ENCODE peak calls at places on chromosomes 4 and X, in ten cellular contexts. A, Y, L, F, V, E, H, D, P and T are unnamed samples.

GRCh38 chrX:13440166-13440565 is 120.3 kb upstream of the ATXN3L start:
- DNase-seq in A (no peak), Y (no peak), L (no peak), F (no peak), V (no peak), E (no peak), H (no peak), D (no peak), P (no peak), T (peak)

GRCh38 chrX:135520022-135520552 is 373 bp upstream of the INTS6L start:
- DNase-seq in A (no peak), Y (peak), L (no peak), F (no peak), V (peak), E (no peak), H (no peak), D (no peak), P (peak), T (peak)

GRCh38 chr4:75048208-75048879 is 115.4 kb downstream of the PARM1 start:
- DNase-seq in A (no peak), Y (no peak), L (no peak), F (no peak), V (no peak), E (no peak), H (no peak), D (no peak), P (no peak), T (no peak)

GRCh38 chr4:39134674-39135073 is 47.7 kb upstream of the WDR19 start:
- DNase-seq in A (no peak), Y (no peak), L (no peak), F (peak), V (no peak), E (peak), H (no peak), D (no peak), P (no peak), T (no peak)

GRCh38 chr4:48329193-48329592 is 12.1 kb upstream of the SLAIN2 start:
- DNase-seq in A (no peak), Y (no peak), L (no peak), F (no peak), V (no peak), E (no peak), H (no peak), D (no peak), P (no peak), T (peak)

GRCh38 chr4:17605236-17605635 is 9.2 kb upstream of the MED28 start:
- DNase-seq in A (no peak), Y (no peak), L (no peak), F (no peak), V (no peak), E (no peak), H (no peak), D (no peak), P (no peak), T (no peak)

GRCh38 chr4:66929748-66930147 is 615.6 kb downstream of the CENPC start:
- DNase-seq in A (no peak), Y (no peak), L (no peak), F (no peak), V (no peak), E (no peak), H (no peak), D (no peak), P (no peak), T (no peak)

GRCh38 chr4:15755321-15755750 is 22.8 kb upstream of the CD38 start:
- DNase-seq in A (no peak), Y (peak), L (no peak), F (peak), V (peak), E (peak), H (no peak), D (no peak), P (peak), T (peak)

GRCh38 chr4:5814421-5814820 is 78.5 kb downstream of the CRMP1 start:
- DNase-seq in A (no peak), Y (no peak), L (no peak), F (no peak), V (no peak), E (no peak), H (no peak), D (no peak), P (no peak), T (no peak)

GRCh38 chrX:2928127-2928582 is 984 bp downstream of the ARSD start:
- DNase-seq in A (peak), Y (no peak), L (peak), F (no peak), V (no peak), E (peak), H (no peak), D (peak), P (peak), T (no peak)

GRCh38 chr4:158667651-158668198 is 4.0 kb downstream of the C4orf46 start:
- DNase-seq in A (no peak), Y (peak), L (no peak), F (peak), V (peak), E (peak), H (peak), D (no peak), P (peak), T (peak)

GRCh38 chr4:78476108-78476704 is 75.4 kb upstream of the ANXA3 start:
- DNase-seq in A (no peak), Y (no peak), L (no peak), F (no peak), V (no peak), E (no peak), H (no peak), D (no peak), P (no peak), T (no peak)

GRCh38 chr4:62622084-62622483 is 1422.0 kb downstream of the ADGRL3 start:
- DNase-seq in A (no peak), Y (no peak), L (no peak), F (no peak), V (no peak), E (no peak), H (peak), D (no peak), P (no peak), T (no peak)

GRCh38 chrX:97895751-97896150 is 1012.0 kb downstream of the RPA4 start:
- DNase-seq in A (no peak), Y (peak), L (no peak), F (no peak), V (peak), E (peak), H (no peak), D (no peak), P (no peak), T (no peak)

GRCh38 chrX:53440101-53440500 is 5.9 kb upstream of the HSD17B10 start:
- DNase-seq in A (no peak), Y (no peak), L (no peak), F (no peak), V (no peak), E (no peak), H (peak), D (no peak), P (no peak), T (no peak)

GRCh38 chr4:14749910-14750309 is 252.4 kb upstream of the CPEB2 start:
- DNase-seq in A (no peak), Y (peak), L (no peak), F (peak), V (peak), E (no peak), H (peak), D (peak), P (peak), T (peak)

GRCh38 chr4:95191537-95191936 is 357.2 kb downstream of the UNC5C start:
- DNase-seq in A (no peak), Y (no peak), L (no peak), F (no peak), V (no peak), E (no peak), H (no peak), D (no peak), P (no peak), T (no peak)

GRCh38 chr4:80948995-80949394 is 81.5 kb upstream of the BMP3 start:
- DNase-seq in A (no peak), Y (no peak), L (no peak), F (no peak), V (no peak), E (no peak), H (no peak), D (no peak), P (no peak), T (no peak)

GRCh38 chr4:19983072-19983471 is 268.6 kb upstream of the SLIT2 start:
- DNase-seq in A (no peak), Y (peak), L (no peak), F (no peak), V (peak), E (peak), H (no peak), D (no peak), P (peak), T (peak)

GRCh38 chr4:8644461-8644891 is 51.9 kb downstream of the CPZ start:
- DNase-seq in A (no peak), Y (no peak), L (peak), F (no peak), V (no peak), E (no peak), H (no peak), D (peak), P (no peak), T (no peak)

GRCh38 chr4:16226816-16227461 is 668 bp upstream of the TAPT1 start:
- DNase-seq in A (peak), Y (peak), L (peak), F (peak), V (peak), E (peak), H (peak), D (peak), P (peak), T (peak)

GRCh38 chrX:77003956-77004355 is 443.2 kb upstream of the FGF16 start:
- DNase-seq in A (no peak), Y (no peak), L (no peak), F (peak), V (peak), E (no peak), H (no peak), D (no peak), P (no peak), T (no peak)

GRCh38 chrX:154531626-154532025 is 15.0 kb downstream of the G6PD start:
- DNase-seq in A (no peak), Y (peak), L (no peak), F (no peak), V (no peak), E (no peak), H (no peak), D (no peak), P (no peak), T (peak)

GRCh38 chr4:78578674-78579430 is 27.3 kb downstream of the ANXA3 start:
- DNase-seq in A (no peak), Y (no peak), L (no peak), F (no peak), V (no peak), E (no peak), H (no peak), D (no peak), P (no peak), T (no peak)

GRCh38 chr4:112532267-112532666 is 16.3 kb upstream of the NEUROG2 start:
- DNase-seq in A (no peak), Y (no peak), L (no peak), F (no peak), V (peak), E (no peak), H (peak), D (no peak), P (peak), T (no peak)

GRCh38 chr4:84224522-84224921 is 274.6 kb downstream of the NKX6-1 start:
- DNase-seq in A (no peak), Y (no peak), L (no peak), F (no peak), V (no peak), E (no peak), H (no peak), D (no peak), P (no peak), T (no peak)

GRCh38 chr4:1504786-1505500 is 98.7 kb upstream of the NKX1-1 start:
- DNase-seq in A (no peak), Y (no peak), L (no peak), F (no peak), V (no peak), E (no peak), H (no peak), D (no peak), P (no peak), T (no peak)

GRCh38 chrX:140141444-140142029 is 176.2 kb upstream of the CXorf66 start:
- DNase-seq in A (no peak), Y (peak), L (peak), F (peak), V (peak), E (peak), H (peak), D (no peak), P (peak), T (peak)

GRCh38 chrX:68842781-68843581 is 14.2 kb downstream of the EFNB1 start:
- DNase-seq in A (no peak), Y (peak), L (no peak), F (no peak), V (no peak), E (no peak), H (peak), D (peak), P (peak), T (no peak)

GRCh38 chr4:119592708-119593298 is 35.8 kb downstream of the PDE5A start:
- DNase-seq in A (no peak), Y (no peak), L (no peak), F (no peak), V (no peak), E (no peak), H (no peak), D (no peak), P (no peak), T (peak)

GRCh38 chrX:29724316-29724715 is 491.0 kb upstream of the MAGEB2 start:
- DNase-seq in A (no peak), Y (no peak), L (no peak), F (peak), V (no peak), E (no peak), H (no peak), D (no peak), P (no peak), T (no peak)

GRCh38 chrX:29728639-29729038 is 486.7 kb upstream of the MAGEB2 start:
- DNase-seq in A (no peak), Y (peak), L (no peak), F (no peak), V (peak), E (no peak), H (no peak), D (no peak), P (peak), T (peak)

GRCh38 chrX:29721152-29721551 is 494.2 kb upstream of the MAGEB2 start:
- DNase-seq in A (no peak), Y (no peak), L (no peak), F (no peak), V (no peak), E (no peak), H (no peak), D (no peak), P (no peak), T (no peak)

DNA sequence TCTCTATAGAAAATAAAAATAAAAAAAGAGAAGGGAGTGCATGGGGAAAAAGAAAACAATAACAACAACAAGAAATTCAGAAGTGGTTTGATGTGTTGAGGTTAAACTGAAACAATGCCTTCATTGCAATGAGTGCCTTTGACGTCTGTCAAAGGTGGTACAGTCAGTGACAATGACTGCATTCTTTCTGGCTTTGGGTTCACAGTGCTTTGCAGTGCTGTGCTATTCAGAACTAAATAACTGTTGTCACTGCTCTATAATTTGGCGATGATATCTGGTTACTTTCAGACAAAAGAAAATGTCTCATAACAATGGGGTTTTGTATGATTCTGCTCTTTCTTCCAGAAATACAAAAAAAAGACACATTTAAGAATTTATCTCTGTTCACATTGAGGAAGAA is 488.6 kb upstream of the MAGEB2 start:
- DNase-seq in A (no peak), Y (no peak), L (no peak), F (no peak), V (no peak), E (no peak), H (no peak), D (no peak), P (no peak), T (no peak)
- H3K4me3 ChIP-seq in A (no peak), Y (no peak), L (no peak), F (no peak), V (no peak), E (no peak), H (no peak), D (no peak), P (no peak), T (no peak)

DNA sequence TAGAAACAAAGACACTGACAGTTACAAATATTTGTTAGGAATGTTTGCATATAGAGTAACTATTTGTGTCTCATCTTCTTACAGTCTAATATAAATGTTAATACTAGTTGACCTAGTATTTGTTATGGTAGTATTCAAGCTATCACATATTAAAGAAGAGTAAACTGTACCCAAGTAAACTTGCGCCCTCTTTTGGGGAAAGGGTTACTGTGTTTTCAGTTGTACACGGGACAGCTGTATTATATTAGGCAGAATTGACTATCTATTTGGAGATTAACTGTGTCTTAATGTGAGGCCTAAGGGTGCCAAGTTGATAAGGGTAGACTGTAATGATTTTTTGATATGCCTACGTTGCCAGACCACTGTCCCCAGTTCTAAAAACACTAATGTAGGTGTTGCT is 172.9 kb upstream of the CXCL13 start:
- DNase-seq in A (no peak), Y (no peak), L (no peak), F (peak), V (peak), E (no peak), H (peak), D (no peak), P (peak), T (no peak)
- TF ChIP-seq CTCF in A (no peak), Y (no peak), L (no peak), F (peak), V (no peak), E (no peak), H (peak), D (no peak), P (no peak), T (no peak)

GRCh38 chr4:145734051-145734450 is 54.1 kb downstream of the C4orf51 start:
- DNase-seq in A (no peak), Y (peak), L (no peak), F (no peak), V (peak), E (no peak), H (no peak), D (no peak), P (peak), T (peak)
- H3K4me3 ChIP-seq in A (peak), Y (no peak), L (peak), F (no peak), V (peak), E (no peak), H (no peak), D (no peak), P (peak), T (no peak)

DNA sequence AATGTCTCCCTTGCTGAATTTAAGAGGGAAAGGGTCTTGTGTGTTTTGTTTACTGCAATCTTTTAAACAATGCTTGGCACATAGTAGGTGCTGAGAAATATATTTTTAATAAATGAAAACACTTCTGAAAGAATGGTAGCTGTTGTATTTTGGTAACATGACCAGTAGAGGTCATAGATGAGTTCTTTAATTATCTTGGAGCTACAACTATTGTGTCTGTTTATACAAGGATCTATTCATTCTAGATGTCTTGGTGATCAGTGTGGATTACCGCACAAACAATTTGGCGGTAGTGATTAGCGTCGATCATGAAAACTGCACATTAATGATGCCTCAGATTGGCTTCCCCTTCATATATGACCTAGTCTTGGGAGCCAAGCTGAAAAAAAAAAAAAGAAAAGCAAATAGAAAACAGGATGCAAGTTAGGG is 21.4 kb upstream of the SCRG1 start:
- DNase-seq in A (no peak), Y (peak), L (no peak), F (peak), V (peak), E (peak), H (peak), D (no peak), P (peak), T (peak)
- TF ChIP-seq CTCF in A (no peak), Y (peak), L (no peak), F (peak), V (peak), E (peak), H (no peak), D (no peak), P (peak), T (peak)

GRCh38 chr4:101973331-101973730 is 182.8 kb downstream of the BANK1 start:
- DNase-seq in A (no peak), Y (no peak), L (no peak), F (no peak), V (no peak), E (peak), H (no peak), D (no peak), P (peak), T (peak)
- H3K4me3 ChIP-seq in A (no peak), Y (no peak), L (no peak), F (no peak), V (no peak), E (no peak), H (no peak), D (no peak), P (no peak), T (no peak)